ENCODE peak calls at places on chromosomes 13 and 19, in five cellular contexts. J is GM12878, C is HepG2, G is K562, P is H1. E is an unnamed sample.

GRCh38 chr19:55270172-55270942 is 9.6 kb downstream of the HSPBP1 start:
- DNase-seq in J (no peak), C (no peak), G (peak; percentile 56), P (no peak), E (no peak)

GRCh38 chr19:23440791-23441190 is 45.5 kb upstream of the ZNF91 start:
- DNase-seq in C (no peak), J (no peak), G (no peak), P (peak; percentile 68), E (no peak)

GRCh38 chr13:107845911-107846310 is 369.4 kb downstream of the LIG4 start:
- DNase-seq in J (no peak), P (no peak), C (no peak), G (no peak), E (no peak)

GRCh38 chr13:113209880-113210421 is 538 bp downstream of the CUL4A start:
- DNase-seq in G (peak; percentile 21), P (peak; percentile 76), J (no peak), C (peak; percentile 32), E (peak; percentile 45)

GRCh38 chr13:97116754-97117153 is 105.4 kb upstream of the MBNL2 start:
- DNase-seq in J (no peak), P (no peak), C (no peak), G (no peak), E (no peak)

GRCh38 chr13:94494021-94494420 is 14.5 kb upstream of the DCT start:
- DNase-seq in G (no peak), J (no peak), P (no peak), C (no peak), E (no peak)

GRCh38 chr13:46728777-46729176 is 68.2 kb downstream of the ESD start:
- DNase-seq in P (no peak), J (no peak), C (peak; percentile 21), G (peak; percentile 17), E (no peak)

GRCh38 chr19:21335721-21336120 is 6.5 kb upstream of the ZNF708 start:
- DNase-seq in G (no peak), C (no peak), P (no peak), J (no peak), E (no peak)

GRCh38 chr13:107438251-107438650 is 777.1 kb downstream of the LIG4 start:
- DNase-seq in G (no peak), C (no peak), J (no peak), P (no peak), E (no peak)

GRCh38 chr13:81760316-81760715 is 1419.4 kb upstream of the SPRY2 start:
- DNase-seq in J (no peak), G (no peak), C (no peak), P (no peak), E (no peak)
- TF ChIP-seq ATF3 in J (no peak), G (no peak), C (no peak), P (no peak), E (no peak)

GRCh38 chr19:4889034-4889825 is 13.5 kb downstream of the ARRDC5 start:
- DNase-seq in P (no peak), G (no peak), C (no peak), J (no peak), E (no peak)
- TF ChIP-seq YY1 in P (no peak), G (no peak), C (no peak), J (no peak), E (no peak)

GRCh38 chr13:45142440-45143345 is 22.4 kb downstream of the GTF2F2 start:
- DNase-seq in P (no peak), C (peak; percentile 56), J (no peak), G (no peak), E (peak; percentile 83)
- TF ChIP-seq ATF3 in P (no peak), C (no peak), J (no peak), G (peak; percentile 71), E (no peak)

GRCh38 chr13:38017320-38017719 is 147.7 kb upstream of the TRPC4 start:
- DNase-seq in C (no peak), G (no peak), J (no peak), P (no peak), E (no peak)
- TF ChIP-seq YY1 in C (no peak), G (no peak), J (no peak), P (no peak), E (no peak)

GRCh38 chr19:51904331-51905165 is at the start of gene ZNF649:
- DNase-seq in C (peak; percentile 83), G (peak; percentile 89), J (peak; percentile 51), P (peak; percentile 88), E (peak; percentile 82)
- TF ChIP-seq ATF3 in C (peak; percentile 39), G (no peak), J (no peak), P (no peak), E (no peak)

GRCh38 chr13:27476943-27477681 is 26.7 kb upstream of the MTIF3 start:
- DNase-seq in C (peak; percentile 76), G (no peak), P (no peak), J (no peak), E (no peak)
- TF ChIP-seq YY1 in C (no peak), G (no peak), P (no peak), J (peak; percentile 77), E (no peak)

GRCh38 chr19:7669641-7670040 is 792 bp downstream of the RETN start:
- DNase-seq in G (no peak), J (no peak), C (no peak), P (no peak), E (no peak)
- TF ChIP-seq ATF3 in G (no peak), J (no peak), C (no peak), P (no peak), E (no peak)

GRCh38 chr13:69619651-69620050 is 488.0 kb upstream of the ATXN8OS start:
- DNase-seq in P (no peak), J (no peak), G (no peak), C (no peak), E (no peak)

GRCh38 chr13:69616398-69616797 is 491.2 kb upstream of the ATXN8OS start:
- DNase-seq in C (no peak), J (no peak), G (no peak), P (no peak), E (no peak)

GRCh38 chr13:69618838-69619237 is 488.8 kb upstream of the ATXN8OS start:
- DNase-seq in G (no peak), P (no peak), C (no peak), J (no peak), E (no peak)

GRCh38 chr13:69617587-69617986 is 490.0 kb upstream of the ATXN8OS start:
- DNase-seq in P (no peak), C (no peak), G (no peak), J (no peak), E (no peak)

GRCh38 chr13:69618393-69618792 is 489.2 kb upstream of the ATXN8OS start:
- DNase-seq in J (no peak), C (no peak), P (no peak), G (no peak), E (no peak)
- TF ChIP-seq YY1 in J (no peak), C (no peak), P (no peak), G (no peak), E (no peak)

GRCh38 chr13:109576331-109576813 is 210.0 kb downstream of the IRS2 start:
- DNase-seq in P (no peak), J (no peak), G (no peak), C (no peak), E (no peak)
- TF ChIP-seq ATF3 in P (no peak), J (no peak), G (no peak), C (no peak), E (no peak)

GRCh38 chr19:41223431-41224234 is 4.6 kb downstream of the AXL start:
- DNase-seq in C (peak; percentile 57), J (no peak), P (peak; percentile 67), G (no peak), E (peak; percentile 49)
- TF ChIP-seq YY1 in C (no peak), J (no peak), P (no peak), G (no peak), E (peak; percentile 18)

E was measured in HCT116.